ENCODE peak calls at places on chromosome 3, in ten cellular contexts. One of them, this sample, is unnamed.

GRCh38 chr3:156382458-156383346 is 172.2 kb downstream of the SSR3 start:
- DNase-seq in esophagus muscularis mucosa: no peak
- DNase-seq in stimulated activated CD4-positive, alpha-beta T cell treated with anti-CD3 and anti-CD28 coated beads, TNF-alpha, amount 100 ng/mL, for 4 hours: no peak
- DNase-seq in GOT3: no peak
- DNase-seq in Kasumi-1: peak; percentile 33
- DNase-seq in NCI-H446 treated with DMSO at 0.1 percent for 48 hours: no peak
- DNase-seq in LNCaP clone FGC: no peak
- DNase-seq in heart right ventricle: no peak
- DNase-seq in MCF 10A: peak; percentile 65
- DNase-seq in hippocampal formation: no peak
- DNase-seq in this sample: peak; percentile 57

GRCh38 chr3:71309342-71309741 is 274.2 kb downstream of the FOXP1 start:
- DNase-seq in MCF 10A: no peak
- DNase-seq in esophagus muscularis mucosa: no peak
- DNase-seq in hippocampal formation: no peak
- DNase-seq in heart right ventricle: no peak
- DNase-seq in NCI-H446 treated with DMSO at 0.1 percent for 48 hours: no peak
- DNase-seq in LNCaP clone FGC: no peak
- DNase-seq in stimulated activated CD4-positive, alpha-beta T cell treated with anti-CD3 and anti-CD28 coated beads, TNF-alpha, amount 100 ng/mL, for 4 hours: no peak
- DNase-seq in Kasumi-1: peak; percentile 17
- DNase-seq in GOT3: no peak
- DNase-seq in this sample: no peak

GRCh38 chr3:45067941-45068340 is 41.8 kb downstream of the CLEC3B start:
- DNase-seq in hippocampal formation: no peak
- DNase-seq in esophagus muscularis mucosa: no peak
- DNase-seq in GOT3: no peak
- DNase-seq in NCI-H446 treated with DMSO at 0.1 percent for 48 hours: no peak
- DNase-seq in MCF 10A: no peak
- DNase-seq in LNCaP clone FGC: no peak
- DNase-seq in stimulated activated CD4-positive, alpha-beta T cell treated with anti-CD3 and anti-CD28 coated beads, TNF-alpha, amount 100 ng/mL, for 4 hours: no peak
- DNase-seq in Kasumi-1: no peak
- DNase-seq in heart right ventricle: no peak
- DNase-seq in this sample: peak; percentile 61

GRCh38 chr3:5016218-5017161 is 37.3 kb downstream of the BHLHE40 start:
- DNase-seq in esophagus muscularis mucosa: no peak
- DNase-seq in MCF 10A: peak; percentile 59
- DNase-seq in Kasumi-1: peak; percentile 67
- DNase-seq in stimulated activated CD4-positive, alpha-beta T cell treated with anti-CD3 and anti-CD28 coated beads, TNF-alpha, amount 100 ng/mL, for 4 hours: no peak
- DNase-seq in LNCaP clone FGC: no peak
- DNase-seq in NCI-H446 treated with DMSO at 0.1 percent for 48 hours: no peak
- DNase-seq in GOT3: no peak
- DNase-seq in heart right ventricle: no peak
- DNase-seq in hippocampal formation: no peak
- DNase-seq in this sample: peak; percentile 87

GRCh38 chr3:140629351-140630137 is 48.3 kb upstream of the TRIM42 start:
- DNase-seq in esophagus muscularis mucosa: no peak
- DNase-seq in GOT3: no peak
- DNase-seq in MCF 10A: peak; percentile 86
- DNase-seq in Kasumi-1: no peak
- DNase-seq in hippocampal formation: no peak
- DNase-seq in stimulated activated CD4-positive, alpha-beta T cell treated with anti-CD3 and anti-CD28 coated beads, TNF-alpha, amount 100 ng/mL, for 4 hours: no peak
- DNase-seq in LNCaP clone FGC: no peak
- DNase-seq in heart right ventricle: no peak
- DNase-seq in NCI-H446 treated with DMSO at 0.1 percent for 48 hours: no peak
- DNase-seq in this sample: peak; percentile 74

GRCh38 chr3:123724306-123724705 is 139.5 kb upstream of the HACD2 start:
- DNase-seq in Kasumi-1: no peak
- DNase-seq in hippocampal formation: no peak
- DNase-seq in GOT3: no peak
- DNase-seq in stimulated activated CD4-positive, alpha-beta T cell treated with anti-CD3 and anti-CD28 coated beads, TNF-alpha, amount 100 ng/mL, for 4 hours: no peak
- DNase-seq in LNCaP clone FGC: no peak
- DNase-seq in NCI-H446 treated with DMSO at 0.1 percent for 48 hours: no peak
- DNase-seq in heart right ventricle: no peak
- DNase-seq in MCF 10A: no peak
- DNase-seq in esophagus muscularis mucosa: no peak
- DNase-seq in this sample: no peak

GRCh38 chr3:126509565-126510322 is 7.8 kb downstream of the UROC1 start:
- DNase-seq in Kasumi-1: no peak
- DNase-seq in hippocampal formation: no peak
- DNase-seq in heart right ventricle: no peak
- DNase-seq in stimulated activated CD4-positive, alpha-beta T cell treated with anti-CD3 and anti-CD28 coated beads, TNF-alpha, amount 100 ng/mL, for 4 hours: no peak
- DNase-seq in MCF 10A: no peak
- DNase-seq in LNCaP clone FGC: no peak
- DNase-seq in NCI-H446 treated with DMSO at 0.1 percent for 48 hours: peak; percentile 71
- DNase-seq in esophagus muscularis mucosa: no peak
- DNase-seq in GOT3: no peak
- DNase-seq in this sample: no peak

GRCh38 chr3:43867673-43868072 is 176.9 kb downstream of the ABHD5 start:
- DNase-seq in LNCaP clone FGC: no peak
- DNase-seq in NCI-H446 treated with DMSO at 0.1 percent for 48 hours: no peak
- DNase-seq in hippocampal formation: no peak
- DNase-seq in heart right ventricle: no peak
- DNase-seq in MCF 10A: peak; percentile 64
- DNase-seq in Kasumi-1: no peak
- DNase-seq in GOT3: no peak
- DNase-seq in stimulated activated CD4-positive, alpha-beta T cell treated with anti-CD3 and anti-CD28 coated beads, TNF-alpha, amount 100 ng/mL, for 4 hours: no peak
- DNase-seq in esophagus muscularis mucosa: peak; percentile 47
- DNase-seq in this sample: no peak

This sample was measured in RKO.